ENCODE peak calls at places on chromosome 13, in nine cellular contexts. F, J, L, Y, X, D, K, P and O are unnamed samples.

GRCh38 chr13:28313579-28313978 is 175.2 kb downstream of the PAN3 start:
- DNase-seq in F (peak; percentile 41), J (no peak), L (no peak), Y (no peak), X (no peak), D (peak; percentile 57), K (no peak), P (no peak), O (no peak)

GRCh38 chr13:78655906-78656305 is 3.0 kb downstream of the OBI1 start:
- DNase-seq in F (no peak), J (no peak), L (no peak), Y (no peak), X (no peak), D (no peak), K (no peak), P (no peak), O (no peak)

GRCh38 chr13:20363162-20363561 is 131.0 kb upstream of the GJB6 start:
- DNase-seq in F (no peak), J (no peak), L (no peak), Y (no peak), X (no peak), D (no peak), K (peak; percentile 37), P (no peak), O (no peak)

GRCh38 chr13:42893346-42893745 is 98.7 kb downstream of the EPSTI1 start:
- DNase-seq in F (no peak), J (no peak), L (peak; percentile 57), Y (no peak), X (peak; percentile 23), D (peak; percentile 50), K (no peak), P (no peak), O (no peak)

GRCh38 chr13:29472317-29472961 is 123.0 kb downstream of the SLC7A1 start:
- DNase-seq in F (peak; percentile 79), J (peak; percentile 62), L (peak; percentile 56), Y (peak; percentile 31), X (peak; percentile 28), D (peak; percentile 58), K (no peak), P (peak; percentile 62), O (no peak)

GRCh38 chr13:99059498-99060070 is 81.7 kb upstream of the DOCK9 start:
- DNase-seq in F (no peak), J (no peak), L (no peak), Y (no peak), X (no peak), D (no peak), K (no peak), P (no peak), O (no peak)

GRCh38 chr13:72390909-72391308 is 336.5 kb downstream of the MZT1 start:
- DNase-seq in F (no peak), J (no peak), L (peak; percentile 2), Y (no peak), X (no peak), D (no peak), K (no peak), P (no peak), O (no peak)

GRCh38 chr13:31042501-31043165 is 110.2 kb downstream of the TEX26 start:
- DNase-seq in F (no peak), J (no peak), L (no peak), Y (no peak), X (no peak), D (no peak), K (no peak), P (no peak), O (no peak)

GRCh38 chr13:24199016-24199415 is 38.5 kb downstream of the SPATA13 start:
- DNase-seq in F (no peak), J (no peak), L (no peak), Y (no peak), X (peak; percentile 78), D (no peak), K (no peak), P (no peak), O (no peak)

GRCh38 chr13:28652002-28652401 is 6.9 kb upstream of the POMP start:
- DNase-seq in F (no peak), J (no peak), L (no peak), Y (no peak), X (no peak), D (no peak), K (no peak), P (no peak), O (no peak)

GRCh38 chr13:113730831-113731191 is 28.2 kb upstream of the TMEM255B start:
- DNase-seq in F (no peak), J (no peak), L (no peak), Y (no peak), X (no peak), D (no peak), K (peak; percentile 24), P (no peak), O (no peak)
- TF ChIP-seq CTCF in F (no peak), J (no peak), L (no peak), Y (no peak), X (no peak), D (no peak), K (no peak), P (no peak), O (no peak)

DNA sequence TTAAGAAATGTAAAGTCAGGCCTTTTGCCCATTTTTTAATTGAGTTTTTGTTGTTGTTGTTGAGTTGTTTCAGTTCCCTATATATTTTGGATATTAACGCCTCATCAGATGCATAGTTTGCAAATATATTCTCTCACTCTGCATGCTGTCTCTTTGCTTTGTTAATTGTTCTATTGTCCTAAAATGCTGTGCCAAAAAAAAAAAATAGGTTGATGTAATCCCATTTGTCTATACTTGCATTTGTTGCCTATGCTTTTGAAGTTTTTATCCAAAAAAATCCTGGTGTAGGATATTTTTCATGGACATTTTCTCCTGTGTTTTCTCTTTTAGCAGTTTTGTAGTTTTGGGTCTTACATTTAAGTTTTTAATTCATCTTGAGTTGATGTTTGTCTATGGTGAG is 163.3 kb upstream of the STARD13 start:
- DNase-seq in F (no peak), J (no peak), L (no peak), Y (no peak), X (no peak), D (no peak), K (no peak), P (no peak), O (no peak)
- H3K4me3 ChIP-seq in F (no peak overlapping the region), J (no peak overlapping the region), L (no peak overlapping the region), Y (no peak overlapping the region), X (no peak overlapping the region), D (no peak overlapping the region), K (no peak overlapping the region), P (no peak overlapping the region), O (no peak overlapping the region)

DNA sequence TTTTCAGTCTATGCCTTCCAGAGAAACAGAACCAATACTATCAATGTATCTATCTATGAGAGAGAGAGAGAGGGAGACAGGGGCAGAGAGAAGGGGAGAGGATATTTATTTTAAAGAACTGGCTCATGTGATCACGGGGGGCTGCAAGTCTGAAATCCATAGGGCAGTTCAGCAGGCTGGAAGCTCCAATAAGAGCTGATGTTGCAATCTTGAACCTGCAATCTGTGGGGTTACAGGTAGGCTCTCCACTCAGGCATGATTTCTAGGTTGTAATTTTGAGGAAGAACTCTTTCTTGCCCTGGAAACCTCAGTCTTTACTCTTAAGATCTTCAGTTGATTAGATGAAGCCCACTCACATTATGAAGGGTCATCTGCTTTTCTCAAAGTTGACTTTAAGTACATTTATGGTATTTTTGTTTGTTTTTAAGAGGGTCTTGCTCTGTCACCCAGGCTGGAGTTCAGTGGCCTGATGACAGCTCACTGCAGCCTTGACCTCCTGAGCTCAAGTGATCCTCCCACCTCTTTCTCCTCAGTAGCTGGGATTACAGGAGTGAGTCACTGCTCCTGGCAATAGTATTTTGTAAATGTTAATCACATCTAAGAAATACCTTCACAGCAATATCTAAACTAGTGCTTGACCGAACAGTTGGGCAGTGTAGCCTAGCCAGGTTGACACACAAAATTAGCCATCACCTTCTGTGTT is 376.4 kb downstream of the FGF9 start:
- DNase-seq in F (no peak), J (no peak), L (no peak), Y (no peak), X (no peak), D (peak; percentile 64), K (no peak), P (no peak), O (no peak)
- TF ChIP-seq CTCF in F (no peak), J (no peak), L (no peak), Y (no peak), X (no peak), D (no peak), K (no peak), P (no peak), O (no peak)

GRCh38 chr13:52597676-52598075 is 44.6 kb upstream of the HNRNPA1L2 start:
- DNase-seq in F (no peak), J (no peak), L (no peak), Y (no peak), X (no peak), D (no peak), K (no peak), P (no peak), O (no peak)

GRCh38 chr13:52599037-52599852 is 43.0 kb upstream of the HNRNPA1L2 start:
- DNase-seq in F (peak; percentile 11), J (no peak), L (peak; percentile 82), Y (no peak), X (no peak), D (peak; percentile 71), K (no peak), P (peak; percentile 38), O (no peak)

GRCh38 chr13:52599853-52600603 is 42.2 kb upstream of the HNRNPA1L2 start:
- DNase-seq in F (peak; percentile 63), J (peak; percentile 36), L (peak; percentile 33), Y (no peak), X (peak; percentile 26), D (peak; percentile 13), K (peak; percentile 70), P (peak; percentile 53), O (no peak)

DNA sequence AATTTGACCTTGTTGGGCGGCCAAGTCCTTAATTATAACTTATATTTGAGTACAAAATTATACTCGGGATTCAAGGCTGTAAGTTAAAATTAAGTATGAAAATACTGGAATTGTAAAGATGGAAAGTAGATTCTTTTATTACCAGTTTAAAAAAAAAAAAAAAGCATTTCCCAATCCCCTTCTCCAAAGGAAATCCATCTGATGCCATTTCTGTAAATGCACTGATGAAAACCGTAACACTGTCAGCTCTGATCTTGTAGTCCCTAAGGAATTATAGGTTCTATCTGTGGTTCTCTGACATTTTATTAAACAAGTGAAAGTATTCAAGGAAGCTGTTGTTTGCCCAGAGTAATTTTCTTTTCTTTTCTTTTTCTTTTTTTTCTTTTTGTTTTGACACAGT is 41.6 kb upstream of the HNRNPA1L2 start:
- DNase-seq in F (no peak), J (no peak), L (peak; percentile 44), Y (no peak), X (no peak), D (no peak), K (no peak), P (no peak), O (no peak)
- H3K4me3 ChIP-seq in F (peak overlapping the region; percentile 75), J (peak overlapping the region; percentile 72), L (peak overlapping the region; percentile 45), Y (peak overlapping the region; percentile 57), X (peak overlapping the region; percentile 44), D (peak overlapping the region; percentile 49), K (peak overlapping the region; percentile 58), P (peak overlapping the region; percentile 73), O (no peak overlapping the region)

DNA sequence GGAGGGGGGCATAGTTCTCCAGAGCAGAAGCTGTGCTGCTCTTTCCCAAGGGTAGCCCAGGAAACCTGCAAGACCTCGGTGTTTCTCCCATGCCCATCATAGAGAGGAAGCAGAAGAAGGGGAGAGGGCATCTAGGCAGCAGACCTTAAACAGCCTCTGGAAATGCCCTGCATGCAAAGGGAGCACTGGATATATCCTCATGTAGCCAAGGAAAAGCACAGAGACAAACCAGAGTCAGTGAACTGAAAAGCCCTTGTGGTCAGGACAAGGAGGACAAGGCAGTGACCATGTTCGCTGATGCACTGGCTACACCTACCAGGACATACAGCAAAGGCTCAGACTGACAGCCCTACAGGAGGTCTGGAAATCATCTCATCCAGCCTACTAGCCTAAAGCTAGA is 4.2 kb upstream of the TBC1D4 start:
- DNase-seq in F (peak; percentile 29), J (no peak), L (no peak), Y (no peak), X (no peak), D (no peak), K (no peak), P (no peak), O (no peak)
- TF ChIP-seq CTCF in F (no peak), J (no peak), L (no peak), Y (no peak), X (no peak), D (no peak), K (no peak), P (no peak), O (no peak)